ENCODE peak calls at places on chromosomes 1 and 21, in eight cellular contexts. P is MV-4-11, K is EL, I is neural crest cell, S is fibroblast of pulmonary artery, W is memory B cell, Q is NCI-H774, H is neural progenitor cell. F is an unnamed sample.

GRCh38 chr1:206557636-206558473 is 50.5 kb downstream of the RASSF5 start:
- DNase-seq in W (no peak), I (no peak), P (peak; percentile 81), K (no peak), H (no peak), Q (no peak), S (no peak), F (no peak)

GRCh38 chr1:219188331-219188803 is 14.7 kb downstream of the LYPLAL1 start:
- DNase-seq in H (no peak), W (no peak), P (peak; percentile 59), K (no peak), Q (no peak), S (no peak), I (no peak), F (no peak)

GRCh38 chr21:30152792-30153191 is 13.8 kb downstream of the CLDN17 start:
- DNase-seq in P (no peak), I (no peak), S (no peak), Q (no peak), H (no peak), K (no peak), W (no peak), F (no peak)

GRCh38 chr1:182575540-182576149 is 13.4 kb downstream of the RNASEL start:
- DNase-seq in H (no peak), K (peak; percentile 61), W (no peak), Q (no peak), S (peak; percentile 83), I (no peak), P (peak; percentile 54), F (no peak)

GRCh38 chr1:171355727-171356126 is 41.7 kb downstream of the FMO4 start:
- DNase-seq in P (no peak), S (no peak), I (no peak), H (no peak), Q (no peak), K (peak; percentile 75), W (no peak), F (peak; percentile 63)

GRCh38 chr1:12166834-12167492 is at the start of gene TNFRSF1B:
- DNase-seq in K (peak; percentile 60), S (peak; percentile 54), H (peak; percentile 83), I (peak; percentile 31), Q (no peak), W (peak; percentile 65), P (peak; percentile 43), F (no peak)

GRCh38 chr1:33709174-33709573 is 154.7 kb upstream of the HMGB4 start:
- DNase-seq in H (no peak), S (no peak), Q (no peak), P (no peak), W (no peak), K (no peak), I (no peak), F (peak; percentile 18)

GRCh38 chr1:39080884-39081265 is 54.7 kb downstream of the NDUFS5 start:
- DNase-seq in K (no peak), W (no peak), P (no peak), I (peak; percentile 28), Q (no peak), S (no peak), H (peak; percentile 93), F (no peak)

GRCh38 chr21:44519346-44520325 is 20.4 kb downstream of the KRTAP10-1 start:
- DNase-seq in Q (no peak), S (no peak), P (no peak), W (no peak), H (no peak), I (no peak), K (no peak), F (no peak)

GRCh38 chr1:100050139-100050538 is 80.3 kb downstream of the SLC35A3 start:
- DNase-seq in P (no peak), K (no peak), I (no peak), H (no peak), Q (no peak), S (no peak), W (no peak), F (no peak)

GRCh38 chr1:54053745-54054437 is 483 bp downstream of the TCEANC2 start:
- DNase-seq in K (peak; percentile 21), I (no peak), Q (no peak), H (peak; percentile 73), P (peak; percentile 53), S (peak; percentile 24), W (no peak), F (no peak)

GRCh38 chr1:156241311-156241811 is 623 bp upstream of the BGLAP start:
- DNase-seq in S (no peak), K (peak; percentile 74), P (peak; percentile 79), I (no peak), Q (no peak), W (no peak), H (no peak), F (peak; percentile 60)

GRCh38 chr1:23010734-23011449 is 4.8 kb downstream of the TEX46 start:
- DNase-seq in Q (no peak), W (no peak), S (peak; percentile 55), I (no peak), P (peak; percentile 94), H (no peak), K (peak; percentile 90), F (peak; percentile 57)

GRCh38 chr1:52098139-52098871 is 42.2 kb downstream of the BTF3L4 start:
- DNase-seq in Q (peak; percentile 33), S (no peak), I (peak; percentile 31), P (no peak), W (no peak), H (peak; percentile 87), K (no peak), F (no peak)

GRCh38 chr1:233042834-233043233 is 92.4 kb downstream of the NTPCR start:
- DNase-seq in W (no peak), S (no peak), I (no peak), K (no peak), H (no peak), Q (no peak), P (peak; percentile 43), F (no peak)

GRCh38 chr1:40141878-40142535 is 19.2 kb upstream of the RLF start:
- DNase-seq in W (no peak), I (no peak), Q (no peak), K (peak; percentile 34), H (peak; percentile 42), P (no peak), S (peak; percentile 48), F (peak; percentile 72)

GRCh38 chr1:147771216-147772125 is 11.1 kb upstream of the GJA5 start:
- DNase-seq in S (no peak), I (no peak), W (no peak), H (no peak), P (no peak), Q (no peak), K (peak; percentile 42), F (peak; percentile 61)

GRCh38 chr1:202811296-202812175 is 782 bp downstream of the PCAT6 start:
- DNase-seq in H (no peak), I (no peak), Q (no peak), P (no peak), S (no peak), K (peak; percentile 33), W (no peak), F (peak; percentile 68)

GRCh38 chr1:30933874-30934252 is 25.3 kb upstream of the SDC3 start:
- DNase-seq in S (peak; percentile 31), H (no peak), W (no peak), Q (no peak), P (no peak), K (peak; percentile 87), I (no peak), F (peak; percentile 91)

GRCh38 chr1:89047734-89048133 is 17.3 kb downstream of the GBP1 start:
- DNase-seq in I (no peak), Q (no peak), S (peak; percentile 73), H (no peak), K (no peak), P (no peak), W (no peak), F (no peak)

GRCh38 chr1:21468597-21468996 is 28.7 kb downstream of the NBPF3 start:
- DNase-seq in P (peak; percentile 37), W (no peak), I (no peak), S (peak; percentile 39), K (peak; percentile 46), Q (no peak), H (peak; percentile 59), F (peak; percentile 64)

GRCh38 chr1:241115784-241116183 is 241.2 kb downstream of the RGS7 start:
- DNase-seq in S (no peak), H (no peak), I (no peak), P (peak; percentile 69), Q (no peak), K (peak; percentile 8), W (no peak), F (no peak)

GRCh38 chr1:61853545-61853944 is 111.3 kb downstream of the PATJ start:
- DNase-seq in Q (no peak), S (peak; percentile 55), P (peak; percentile 2), K (peak; percentile 8), I (no peak), W (no peak), H (no peak), F (no peak)

GRCh38 chr1:223732993-223733798 is 20.9 kb downstream of the CAPN2 start:
- DNase-seq in K (no peak), P (no peak), S (peak; percentile 58), H (no peak), W (no peak), Q (no peak), I (no peak), F (no peak)

GRCh38 chr21:34788879-34789278 is 120.1 kb downstream of the CLIC6 start:
- DNase-seq in I (no peak), Q (no peak), H (no peak), P (no peak), K (no peak), S (no peak), W (no peak), F (no peak)

GRCh38 chr1:75079535-75080290 is 54.5 kb upstream of the LHX8 start:
- DNase-seq in H (no peak), I (no peak), K (peak; percentile 4), W (no peak), Q (peak; percentile 44), P (no peak), S (no peak), F (no peak)

GRCh38 chr1:59415876-59416275 is 119.0 kb downstream of the FGGY start:
- DNase-seq in I (no peak), K (peak; percentile 56), W (no peak), S (no peak), H (no peak), P (no peak), Q (no peak), F (no peak)

GRCh38 chr1:5997316-5997715 is 5.1 kb upstream of the NPHP4 start:
- DNase-seq in W (no peak), I (no peak), H (no peak), K (no peak), P (no peak), Q (no peak), S (no peak), F (no peak)

GRCh38 chr1:201528631-201529260 is 10.2 kb upstream of the NAV1 start:
- DNase-seq in K (peak; percentile 36), Q (no peak), H (no peak), I (no peak), S (peak; percentile 37), W (no peak), P (no peak), F (peak; percentile 29)

GRCh38 chr1:199057284-199057683 is 418.4 kb downstream of the PTPRC start:
- DNase-seq in P (no peak), I (no peak), K (no peak), S (no peak), Q (no peak), W (no peak), H (no peak), F (no peak)

GRCh38 chr1:211830330-211831142 is at the start of gene LPGAT1:
- DNase-seq in W (peak; percentile 80), P (no peak), K (peak; percentile 72), H (peak; percentile 93), I (peak; percentile 70), Q (peak; percentile 79), S (peak; percentile 59), F (peak; percentile 87)

GRCh38 chr1:94562502-94563260 is 21.1 kb upstream of the F3 start:
- DNase-seq in P (no peak), S (no peak), Q (no peak), K (no peak), I (peak; percentile 14), H (no peak), W (no peak), F (peak; percentile 78)

GRCh38 chr21:32414579-32415358 is 2.3 kb downstream of the EVA1C start:
- DNase-seq in W (no peak), K (peak; percentile 63), I (no peak), Q (no peak), P (no peak), S (peak; percentile 68), H (peak; percentile 11), F (no peak)

GRCh38 chr1:66207484-66207883 is 326.5 kb upstream of the SGIP1 start:
- DNase-seq in P (no peak), I (no peak), K (peak; percentile 52), W (no peak), S (peak; percentile 68), Q (no peak), H (no peak), F (no peak)

F was measured in islet precursor cell.